ENCODE peak calls at places on chromosomes 2 and 18, in four cellular contexts. Y, K, D and U are unnamed samples.

GRCh38 chr18:59359576-59359952 is 499 bp upstream of the LMAN1 start:
- DNase-seq in Y (no peak), D (no peak), K (no peak), U (no peak)

GRCh38 chr18:39555511-39555910 is 1989.9 kb upstream of the CELF4 start:
- DNase-seq in Y (no peak), K (no peak), D (no peak), U (no peak)

GRCh38 chr2:68387408-68388350 is 22.6 kb downstream of the PLEK start:
- DNase-seq in D (peak; percentile 95), Y (no peak), K (no peak), U (no peak)

GRCh38 chr18:27785815-27786537 is 391.0 kb downstream of the CDH2 start:
- DNase-seq in K (no peak), Y (no peak), D (no peak), U (no peak)

GRCh38 chr2:134873152-134873551 is 34.7 kb downstream of the ACMSD start:
- DNase-seq in K (no peak), D (no peak), Y (no peak), U (no peak)

GRCh38 chr2:36780231-36780808 is 83.8 kb downstream of the VIT start:
- DNase-seq in Y (peak; percentile 57), K (peak; percentile 51), D (peak; percentile 16), U (peak; percentile 65)

GRCh38 chr2:237180225-237180624 is 94.5 kb downstream of the COPS8 start:
- DNase-seq in Y (no peak), K (no peak), D (no peak), U (no peak)

GRCh38 chr2:172811027-172811426 is 75.4 kb downstream of the RAPGEF4 start:
- DNase-seq in D (no peak), Y (no peak), K (no peak), U (peak; percentile 59)

GRCh38 chr2:172308253-172308935 is 119.0 kb upstream of the ITGA6 start:
- DNase-seq in D (no peak), K (no peak), Y (no peak), U (no peak)

GRCh38 chr2:96631804-96632435 is 6.2 kb downstream of the KANSL3 start:
- DNase-seq in Y (no peak), D (no peak), K (peak; percentile 16), U (no peak)

GRCh38 chr18:10064267-10064666 is 150.5 kb downstream of the VAPA start:
- DNase-seq in D (no peak), Y (no peak), K (no peak), U (no peak)

GRCh38 chr18:10062292-10062940 is 148.6 kb downstream of the VAPA start:
- DNase-seq in Y (no peak), D (no peak), K (no peak), U (peak; percentile 56)

GRCh38 chr18:10065296-10065695 is 151.5 kb downstream of the VAPA start:
- DNase-seq in K (no peak), Y (no peak), D (no peak), U (no peak)

GRCh38 chr18:10061566-10061965 is 147.8 kb downstream of the VAPA start:
- DNase-seq in K (no peak), D (no peak), Y (no peak), U (peak; percentile 53)

GRCh38 chr18:10062941-10063300 is 149.1 kb downstream of the VAPA start:
- DNase-seq in D (no peak), Y (no peak), K (no peak), U (no peak)
- TF ChIP-seq NFIC in D (no peak), Y (no peak), K (no peak), U (no peak)

GRCh38 chr2:16302431-16302830 is 362.1 kb downstream of the MYCN start:
- DNase-seq in Y (no peak), K (no peak), D (no peak), U (no peak)
- TF ChIP-seq NFIC in Y (no peak), K (no peak), D (no peak), U (no peak)

GRCh38 chr2:207112397-207112796 is 53.4 kb downstream of the KLF7 start:
- DNase-seq in K (no peak), Y (no peak), D (no peak), U (no peak)

GRCh38 chr2:207111757-207112156 is 54.0 kb downstream of the KLF7 start:
- DNase-seq in Y (no peak), K (no peak), D (no peak), U (no peak)

GRCh38 chr2:207115715-207116364 is 49.9 kb downstream of the KLF7 start:
- DNase-seq in Y (no peak), K (no peak), D (no peak), U (peak; percentile 39)

GRCh38 chr2:207110730-207111129 is 55.0 kb downstream of the KLF7 start:
- DNase-seq in D (no peak), Y (no peak), K (no peak), U (no peak)

GRCh38 chr2:207113403-207113802 is 52.3 kb downstream of the KLF7 start:
- DNase-seq in Y (no peak), D (no peak), K (no peak), U (peak; percentile 83)
- TF ChIP-seq NFIC in Y (no peak), D (no peak), K (no peak), U (no peak)

GRCh38 chr18:68147728-68148127 is 567.2 kb downstream of the TMX3 start:
- DNase-seq in Y (no peak), D (no peak), K (no peak), U (no peak)

GRCh38 chr18:68150976-68151375 is 563.9 kb downstream of the TMX3 start:
- DNase-seq in D (no peak), Y (no peak), K (no peak), U (no peak)

GRCh38 chr18:68148862-68149261 is 566.0 kb downstream of the TMX3 start:
- DNase-seq in K (no peak), Y (no peak), D (no peak), U (no peak)

DNA sequence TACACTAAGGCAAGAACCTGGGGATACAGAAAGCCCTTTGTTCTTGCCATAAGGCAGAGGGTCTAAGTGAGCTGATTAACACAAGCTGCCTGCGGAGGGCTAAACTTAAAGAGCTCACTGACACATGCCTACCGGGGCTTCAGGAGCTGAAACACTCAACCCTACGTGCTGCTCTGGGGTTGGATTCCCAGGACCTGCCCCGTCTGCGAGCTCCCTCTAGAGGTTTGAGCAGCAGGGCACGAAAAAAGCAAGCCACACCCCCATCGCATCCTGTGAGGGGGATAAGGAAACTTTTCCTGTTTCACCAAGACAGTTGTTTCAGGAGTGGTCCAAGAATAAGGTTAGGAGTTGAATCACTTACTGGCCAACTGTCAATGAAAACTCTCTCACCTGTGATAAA is 562.1 kb downstream of the TMX3 start:
- DNase-seq in D (no peak), K (peak; percentile 1), Y (no peak), U (no peak)
- TF ChIP-seq NFIC in D (no peak), K (no peak), Y (no peak), U (no peak)